ENCODE peak calls at places on chromosomes 11 and 22, in four cellular contexts. X is psoas muscle, S is OCI-LY7, B is sigmoid colon. H is an unnamed sample.

GRCh38 chr11:63839508-63840355 is 822 bp downstream of the MARK2 start:
- DNase-seq in S (peak), X (peak), B (peak), H (no peak)

GRCh38 chr22:44601189-44601588 is 100.8 kb upstream of the PRR5 start:
- DNase-seq in B (no peak), X (no peak), S (no peak), H (no peak)

GRCh38 chr11:93761910-93762309 is 20.4 kb downstream of the C11orf54 start:
- DNase-seq in S (no peak), B (no peak), X (no peak), H (no peak)

GRCh38 chr11:61041755-61042518 is 60.4 kb upstream of the CD5 start:
- DNase-seq in S (peak), X (no peak), B (no peak), H (peak)

GRCh38 chr11:107836811-107837210 is 21.8 kb downstream of the SLC35F2 start:
- DNase-seq in S (no peak), X (no peak), B (no peak), H (no peak)

GRCh38 chr11:67400942-67401494 is 640 bp downstream of the PPP1CA start:
- DNase-seq in X (peak), B (peak), S (no peak), H (no peak)

GRCh38 chr11:6927030-6927617 is 898 bp downstream of the ZNF215 start:
- DNase-seq in S (peak), X (no peak), B (no peak), H (peak)

GRCh38 chr22:30250713-30251267 is 4.2 kb upstream of the LIF start:
- DNase-seq in S (no peak), B (no peak), X (no peak), H (no peak)

GRCh38 chr22:20567993-20568417 is 60.6 kb downstream of the MED15 start:
- DNase-seq in S (no peak), X (peak), B (no peak), H (no peak)

GRCh38 chr11:125345706-125346561 is 150.1 kb downstream of the FEZ1 start:
- DNase-seq in X (peak), S (peak), B (peak), H (no peak)

GRCh38 chr22:19085233-19086043 is 36.8 kb downstream of the DGCR2 start:
- DNase-seq in S (peak), X (no peak), B (peak), H (peak)

GRCh38 chr11:199782-200181 is 6.9 kb downstream of the SCGB1C1 start:
- DNase-seq in X (no peak), S (peak), B (peak), H (no peak)

GRCh38 chr11:114877976-114878375 is 199.6 kb downstream of the NXPE2 start:
- DNase-seq in X (no peak), S (no peak), B (no peak), H (no peak)

GRCh38 chr11:117239295-117239694 is 6.8 kb downstream of the RNF214 start:
- DNase-seq in B (no peak), X (no peak), S (no peak), H (no peak)

GRCh38 chr11:69912161-69912910 is 93.1 kb upstream of the FGF3 start:
- DNase-seq in B (peak), X (peak), S (no peak), H (no peak)

GRCh38 chr22:30386608-30386959 is 627 bp downstream of the RNF215 start:
- DNase-seq in X (no peak), B (peak), S (no peak), H (no peak)

GRCh38 chr11:103609117-103610066 is 427.0 kb upstream of the DDI1 start:
- DNase-seq in X (no peak), S (no peak), B (no peak), H (no peak)

GRCh38 chr11:62905286-62905685 is 15.9 kb downstream of the CHRM1 start:
- DNase-seq in S (no peak), X (no peak), B (no peak), H (no peak)

GRCh38 chr11:3837793-3838192 is 3.0 kb downstream of the RHOG start:
- DNase-seq in S (no peak), X (peak), B (peak), H (no peak)

GRCh38 chr22:31277741-31278642 is 14.3 kb downstream of the PIK3IP1 start:
- DNase-seq in B (peak), X (no peak), S (no peak), H (no peak)

GRCh38 chr11:38448284-38448683 is 1850.2 kb upstream of the RAG2 start:
- DNase-seq in B (no peak), X (no peak), S (no peak), H (no peak)

GRCh38 chr11:7955191-7955590 is 10.1 kb downstream of the NLRP10 start:
- DNase-seq in S (no peak), X (no peak), B (no peak), H (no peak)

GRCh38 chr11:11916981-11917399 is 75.2 kb downstream of the USP47 start:
- DNase-seq in B (no peak), S (no peak), X (peak), H (no peak)

GRCh38 chr22:37186228-37186996 is 1.6 kb downstream of the C1QTNF6 start:
- DNase-seq in B (peak), X (peak), S (peak), H (peak)
- H3K4me3 ChIP-seq in B (no peak), X (no peak), S (no peak), H (no peak)

DNA sequence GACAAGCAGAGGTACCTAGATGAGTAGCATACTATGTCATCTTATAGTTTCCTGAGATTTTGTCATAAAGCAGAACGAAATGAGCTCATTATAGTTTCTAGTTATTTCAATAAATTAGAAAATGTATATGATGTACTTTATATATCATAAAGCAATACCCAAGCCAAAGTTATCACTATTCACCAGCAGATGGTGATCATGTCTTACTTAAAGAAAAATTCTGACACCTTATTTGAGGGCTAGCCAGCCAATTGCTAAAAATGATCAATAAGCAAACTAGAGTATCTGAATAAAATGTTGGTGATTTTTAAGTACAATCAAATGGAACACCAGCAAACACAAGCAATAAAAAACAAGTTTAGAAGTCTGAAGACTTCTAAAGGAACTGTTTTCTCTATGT is 44.1 kb downstream of the RSF1 start:
- DNase-seq in X (no peak), B (no peak), S (peak), H (no peak)
- TF ChIP-seq CTCF in X (peak), B (no peak), S (peak), H (peak)

GRCh38 chr11:47980093-47980906 is at the start of gene PTPRJ:
- DNase-seq in B (peak), X (peak), S (peak), H (no peak)
- H3K4me3 ChIP-seq in B (peak), X (peak), S (peak), H (peak)

DNA sequence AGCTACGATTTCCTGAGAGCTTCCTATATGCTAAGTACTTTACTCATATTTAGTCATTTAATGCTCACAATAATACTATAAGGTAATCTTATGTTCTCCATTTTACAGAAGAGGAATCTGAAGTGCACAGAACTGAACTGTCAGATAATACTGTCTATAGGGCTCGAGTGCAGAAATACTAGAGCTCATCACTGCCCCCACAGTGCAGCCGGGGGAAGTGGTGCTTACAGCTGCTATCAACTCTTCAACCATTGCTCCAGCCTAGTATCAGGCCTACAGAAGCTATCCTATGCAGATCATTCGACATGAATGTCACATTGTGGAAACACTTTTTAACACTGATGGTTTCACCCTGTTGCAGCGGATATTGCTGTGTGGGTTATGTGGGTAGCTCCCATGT is 929.9 kb downstream of the NTM start:
- DNase-seq in X (no peak), S (no peak), B (no peak), H (peak)
- TF ChIP-seq CTCF in X (no peak), S (peak), B (no peak), H (peak)

GRCh38 chr22:27802389-27803079 is 978 bp upstream of the MN1 start:
- DNase-seq in B (no peak), X (no peak), S (no peak), H (no peak)
- H3K4me3 ChIP-seq in B (peak), X (peak), S (no peak), H (no peak)

DNA sequence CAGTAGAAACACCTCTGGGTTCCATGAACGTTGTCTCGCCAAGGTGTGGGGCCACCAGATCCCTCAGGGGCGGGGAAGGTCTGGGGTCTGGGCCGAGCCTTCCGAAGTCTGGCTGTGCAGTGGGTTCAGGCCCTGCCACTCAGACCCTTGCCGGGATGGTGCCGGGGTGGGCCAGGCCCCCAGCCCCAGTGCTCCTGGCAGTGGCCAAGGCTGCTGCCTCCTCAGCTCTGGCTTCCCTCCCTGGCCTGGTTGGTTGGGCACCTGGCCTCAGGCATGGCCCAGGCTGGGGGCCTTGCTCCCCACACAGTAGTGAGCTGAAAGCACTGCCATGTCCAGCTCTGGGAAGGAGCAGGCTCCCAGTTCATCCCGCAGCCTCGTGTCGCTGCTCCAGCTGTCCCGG is 48.2 kb upstream of the PPARA start:
- DNase-seq in X (no peak), S (no peak), B (no peak), H (no peak)
- TF ChIP-seq CTCF in X (no peak), S (no peak), B (no peak), H (no peak)

DNA sequence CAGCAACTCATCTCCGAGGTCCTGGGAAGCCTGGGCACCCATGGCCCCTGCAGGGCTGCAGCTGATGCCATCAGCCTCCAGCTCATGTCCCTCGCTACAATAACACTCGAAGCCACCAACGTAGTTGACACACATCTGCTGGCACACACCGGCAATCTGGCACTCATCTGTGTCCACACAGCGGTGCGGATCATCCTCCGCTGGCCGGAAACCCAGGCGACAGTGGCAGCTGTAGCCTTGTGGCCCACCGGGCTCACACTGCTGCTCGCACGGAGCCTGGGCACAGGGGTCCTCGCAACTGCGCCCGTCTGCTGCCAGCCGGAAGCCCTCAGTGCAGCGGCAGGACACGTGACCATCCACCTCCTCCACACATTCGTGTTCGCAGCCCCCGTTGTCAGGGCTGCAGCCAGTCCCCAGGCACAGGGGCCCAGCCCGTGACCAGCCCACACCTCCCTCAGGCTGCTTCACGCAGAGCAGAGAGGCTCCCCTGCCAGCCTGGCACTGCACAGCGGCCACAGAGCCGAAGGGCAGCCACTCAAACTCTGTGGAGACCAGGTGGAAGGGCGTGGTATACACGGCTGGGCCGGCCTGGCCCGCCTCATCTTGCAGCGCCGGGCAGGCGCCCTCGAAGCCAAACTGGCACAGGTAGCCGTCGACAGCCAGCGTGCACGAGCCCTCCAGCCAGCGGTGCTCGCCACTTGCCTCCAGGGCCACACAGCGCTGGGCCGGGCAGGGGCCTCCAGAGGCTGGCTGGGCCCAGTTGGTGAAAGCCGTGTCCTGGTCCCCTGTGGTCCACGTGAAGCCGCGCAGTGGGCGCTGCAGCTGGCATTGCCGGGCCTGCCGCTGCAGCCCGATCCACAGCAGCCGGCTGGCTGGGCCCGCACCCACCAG is 678 bp downstream of the CD248 start:
- DNase-seq in S (no peak), B (no peak), X (peak), H (no peak)
- H3K4me3 ChIP-seq in S (no peak), B (peak), X (peak), H (no peak)

GRCh38 chr11:111285205-111286079 is 12.9 kb upstream of the POU2AF3 start:
- DNase-seq in B (no peak), X (no peak), S (no peak), H (no peak)
- TF ChIP-seq CTCF in B (no peak), X (no peak), S (no peak), H (no peak)

GRCh38 chr11:122882189-122882808 is at the start of gene JHY:
- DNase-seq in B (no peak), X (peak), S (no peak), H (no peak)

GRCh38 chr11:122879785-122880184 is 2.8 kb upstream of the JHY start:
- DNase-seq in X (no peak), B (no peak), S (no peak), H (no peak)

GRCh38 chr11:122888162-122888561 is 5.6 kb downstream of the JHY start:
- DNase-seq in B (no peak), S (no peak), X (no peak), H (no peak)

GRCh38 chr11:122882809-122883681 is 486 bp downstream of the JHY start:
- DNase-seq in B (peak), S (no peak), X (peak), H (no peak)

GRCh38 chr11:122883682-122883981 is 1.1 kb downstream of the JHY start:
- DNase-seq in B (no peak), S (no peak), X (no peak), H (no peak)
- H3K4me3 ChIP-seq in B (peak), S (no peak), X (peak), H (peak)

GRCh38 chr11:59801981-59802638 is 8.5 kb downstream of the MRPL16 start:
- DNase-seq in B (no peak), X (no peak), S (no peak), H (no peak)
- TF ChIP-seq CTCF in B (no peak), X (no peak), S (no peak), H (no peak)

H was measured in GM12864.